ENCODE peak calls at places on chromosomes 4 and X, in eight cellular contexts. J is left cardiac atrium; U is activated CD8-positive, alpha-beta T cell treated with anti-CD3 and anti-CD28 coated beads for 36 hours; B is left ventricle myocardium superior; M is left colon; C is activated CD8-positive, alpha-beta memory T cell treated with anti-CD3 and anti-CD28 coated beads, Interleukin-2, amount 10 ng/mL, durations not matched to agents 7 days and 5 days; Z is activated naive CD4-positive, alpha-beta T cell treated with anti-CD3 and anti-CD28 coated beads, Interleukin-2, amount 50 U/mL, for 72 hours; O is SK-N-SH treated with all-trans-retinoic acid at 6 μM for 48 hours. R is an unnamed sample.

GRCh38 chrX:152904151-152905080 is 6.5 kb downstream of the ZNF185 start:
- ATAC-seq in J (peak; percentile 53), U (peak; percentile 77), B (peak; percentile 67), M (peak; percentile 68), C (peak; percentile 39), Z (peak; percentile 40), O (peak; percentile 77), R (no peak)

GRCh38 chrX:38519651-38520050 is 41.7 kb upstream of the TSPAN7 start:
- ATAC-seq in J (no peak), U (no peak), B (no peak), M (no peak), C (no peak), Z (no peak), O (no peak), R (no peak)

GRCh38 chrX:103398321-103398937 is 22.1 kb downstream of the BEX3 start:
- ATAC-seq in J (peak; percentile 29), U (peak; percentile 89), B (no peak), M (no peak), C (no peak), Z (peak; percentile 56), O (peak; percentile 88), R (peak; percentile 43)

GRCh38 chrX:44245730-44246129 is 97.7 kb downstream of the EFHC2 start:
- ATAC-seq in J (no peak), U (peak; percentile 68), B (no peak), M (no peak), C (no peak), Z (peak; percentile 55), O (no peak), R (no peak)

GRCh38 chr4:109359040-109359646 is 56.7 kb upstream of the COL25A1 start:
- ATAC-seq in J (no peak), U (peak; percentile 67), B (no peak), M (no peak), C (peak; percentile 90), Z (peak; percentile 54), O (no peak), R (no peak)

GRCh38 chrX:17876135-17876534 is 15.0 kb upstream of the RAI2 start:
- ATAC-seq in J (no peak), U (no peak), B (no peak), M (peak; percentile 52), C (no peak), Z (no peak), O (no peak), R (no peak)

GRCh38 chr4:38359113-38359512 is 304.9 kb upstream of the KLF3 start:
- ATAC-seq in J (no peak), U (no peak), B (no peak), M (no peak), C (no peak), Z (no peak), O (no peak), R (peak; percentile 70)

GRCh38 chr4:148327683-148328082 is 114.5 kb downstream of the NR3C2 start:
- ATAC-seq in J (no peak), U (peak; percentile 30), B (no peak), M (peak; percentile 23), C (no peak), Z (no peak), O (no peak), R (no peak)

GRCh38 chr4:62560858-62561257 is 1360.7 kb downstream of the ADGRL3 start:
- ATAC-seq in J (no peak), U (no peak), B (no peak), M (no peak), C (no peak), Z (no peak), O (no peak), R (no peak)

GRCh38 chr4:176441594-176441993 is 121.8 kb downstream of the SPCS3 start:
- ATAC-seq in J (no peak), U (no peak), B (no peak), M (no peak), C (no peak), Z (no peak), O (no peak), R (no peak)

GRCh38 chr4:181860157-181860556 is 383.0 kb upstream of the TENM3 start:
- ATAC-seq in J (peak; percentile 86), U (no peak), B (peak; percentile 85), M (no peak), C (no peak), Z (no peak), O (peak; percentile 93), R (no peak)

GRCh38 chrX:120819126-120819525 is 56.5 kb downstream of the CT47B1 start:
- ATAC-seq in J (no peak), U (no peak), B (no peak), M (no peak), C (no peak), Z (no peak), O (no peak), R (no peak)

GRCh38 chr4:119151161-119151560 is 15.5 kb downstream of the MYOZ2 start:
- ATAC-seq in J (peak; percentile 95), U (no peak), B (peak; percentile 92), M (no peak), C (no peak), Z (no peak), O (no peak), R (no peak)

GRCh38 chr4:110193822-110194761 is 4.3 kb downstream of the ELOVL6 start:
- ATAC-seq in J (peak; percentile 55), U (peak; percentile 79), B (no peak), M (peak; percentile 70), C (peak; percentile 81), Z (peak; percentile 83), O (peak; percentile 69), R (peak; percentile 82)

GRCh38 chr4:174214102-174214878 is 69.2 kb downstream of the FBXO8 start:
- ATAC-seq in J (peak; percentile 79), U (peak; percentile 55), B (peak; percentile 72), M (peak; percentile 14), C (peak; percentile 29), Z (peak; percentile 29), O (no peak), R (peak; percentile 41)

GRCh38 chr4:25551608-25552007 is 104.0 kb upstream of the SLC34A2 start:
- ATAC-seq in J (no peak), U (no peak), B (no peak), M (peak; percentile 91), C (no peak), Z (no peak), O (no peak), R (no peak)

GRCh38 chrX:70013483-70014222 is 36.1 kb downstream of the AWAT2 start:
- ATAC-seq in J (peak; percentile 95), U (no peak), B (peak; percentile 96), M (peak; percentile 60), C (no peak), Z (no peak), O (no peak), R (no peak)

GRCh38 chr4:21949073-21949457 is 493 bp upstream of the KCNIP4 start:
- ATAC-seq in J (no peak), U (no peak), B (no peak), M (no peak), C (no peak), Z (no peak), O (peak; percentile 15), R (no peak)

GRCh38 chr4:155383541-155383940 is 6.8 kb upstream of the MAP9 start:
- ATAC-seq in J (no peak), U (no peak), B (no peak), M (peak; percentile 66), C (no peak), Z (no peak), O (no peak), R (no peak)

GRCh38 chr4:37847311-37847710 is 20.8 kb downstream of the PGM2 start:
- ATAC-seq in J (no peak), U (no peak), B (no peak), M (no peak), C (no peak), Z (no peak), O (no peak), R (no peak)

GRCh38 chr4:122803788-122804208 is 22.8 kb upstream of the FGF2 start:
- ATAC-seq in J (peak; percentile 64), U (no peak), B (peak; percentile 52), M (no peak), C (no peak), Z (no peak), O (no peak), R (no peak)

GRCh38 chr4:151415978-151416377 is 7.0 kb downstream of the FHIP1A start:
- ATAC-seq in J (peak; percentile 44), U (no peak), B (no peak), M (no peak), C (no peak), Z (no peak), O (peak; percentile 29), R (no peak)

GRCh38 chr4:86005998-86006397 is 353.9 kb downstream of the MAPK10 start:
- ATAC-seq in J (no peak), U (no peak), B (no peak), M (no peak), C (no peak), Z (no peak), O (no peak), R (no peak)

GRCh38 chrX:75086731-75087195 is 69.3 kb downstream of the ABCB7 start:
- ATAC-seq in J (peak; percentile 60), U (no peak), B (peak; percentile 23), M (no peak), C (no peak), Z (no peak), O (no peak), R (no peak)

GRCh38 chr4:73139245-73139644 is 69.7 kb upstream of the COX18 start:
- ATAC-seq in J (no peak), U (no peak), B (no peak), M (no peak), C (no peak), Z (no peak), O (no peak), R (peak; percentile 27)

GRCh38 chrX:139905743-139906142 is 27.1 kb downstream of the ATP11C start:
- ATAC-seq in J (no peak), U (no peak), B (no peak), M (no peak), C (no peak), Z (no peak), O (no peak), R (no peak)

GRCh38 chrX:41084044-41084359 is 1.2 kb upstream of the USP9X start:
- ATAC-seq in J (peak; percentile 0), U (no peak), B (no peak), M (peak; percentile 10), C (no peak), Z (no peak), O (peak; percentile 1), R (peak; percentile 0)